ENCODE peak calls at places on chromosomes 2 and 18, in ten cellular contexts. J is SK-N-SH, M is adrenal gland, F is transverse colon, Q is left ventricle myocardium inferior, P is neuronal stem cell, B is ovary, T is endodermal cell, R is Panc1, W is tibial artery. Y is an unnamed sample.

GRCh38 chr2:26186371-26186770 is 13.5 kb downstream of the GAREM2 start:
- DNase-seq in T (no peak), J (peak; percentile 29), F (no peak), Q (no peak), B (no peak), M (no peak), W (no peak), P (no peak), R (no peak), Y (no peak)

GRCh38 chr2:195575879-195576391 is 81.1 kb upstream of the SLC39A10 start:
- DNase-seq in B (no peak), F (peak; percentile 33), W (no peak), J (peak; percentile 25), Q (no peak), T (no peak), P (no peak), M (no peak), R (no peak), Y (no peak)

GRCh38 chr2:164840458-164840929 is 1.1 kb downstream of the COBLL1 start:
- DNase-seq in B (peak; percentile 53), Q (peak; percentile 44), W (peak; percentile 76), T (no peak), J (no peak), R (no peak), P (no peak), F (peak; percentile 70), M (peak; percentile 68), Y (peak; percentile 83)

GRCh38 chr2:9430316-9431293 is 7.2 kb downstream of the CPSF3 start:
- DNase-seq in Q (no peak), W (no peak), B (no peak), M (no peak), F (no peak), T (no peak), P (no peak), R (no peak), J (no peak), Y (no peak)

GRCh38 chr2:133498615-133499585 is 69.4 kb downstream of the NCKAP5 start:
- DNase-seq in M (no peak), J (no peak), W (no peak), B (no peak), T (no peak), P (no peak), F (peak; percentile 21), R (no peak), Q (no peak), Y (no peak)

GRCh38 chr18:49090901-49091300 is 140.1 kb upstream of the SMAD7 start:
- DNase-seq in Q (no peak), F (no peak), B (no peak), W (no peak), T (no peak), P (no peak), J (no peak), M (no peak), R (no peak), Y (no peak)

GRCh38 chr2:2332381-2332780 is 1.3 kb upstream of the MYT1L start:
- DNase-seq in M (no peak), T (no peak), R (no peak), Q (no peak), B (no peak), P (no peak), W (no peak), J (no peak), F (no peak), Y (no peak)

GRCh38 chr2:8263931-8264330 is 417.9 kb upstream of the ID2 start:
- DNase-seq in F (no peak), J (no peak), T (peak; percentile 44), P (peak; percentile 61), R (no peak), M (no peak), B (no peak), Q (no peak), W (no peak), Y (no peak)

GRCh38 chr2:85675866-85676548 is 8.0 kb upstream of the SFTPB start:
- DNase-seq in J (no peak), W (no peak), F (no peak), M (no peak), P (no peak), T (no peak), R (no peak), B (no peak), Q (no peak), Y (no peak)

GRCh38 chr2:11988691-11989465 is 242.4 kb downstream of the LPIN1 start:
- DNase-seq in W (no peak), T (no peak), Q (peak; percentile 58), B (no peak), P (no peak), M (no peak), R (no peak), J (no peak), F (no peak), Y (no peak)

GRCh38 chr2:183474912-183475695 is 350.9 kb downstream of the NUP35 start:
- DNase-seq in B (no peak), P (peak; percentile 8), R (no peak), M (no peak), T (no peak), W (no peak), J (no peak), F (no peak), Q (no peak), Y (no peak)

GRCh38 chr2:216636570-216637450 is 3.6 kb downstream of the IGFBP2 start:
- DNase-seq in W (peak; percentile 81), T (peak; percentile 84), P (peak; percentile 63), Q (no peak), J (peak; percentile 70), R (peak; percentile 7), F (peak; percentile 90), B (peak; percentile 49), M (no peak), Y (peak; percentile 52)

GRCh38 chr2:38174131-38174530 is 98.2 kb upstream of the CYP1B1 start:
- DNase-seq in T (no peak), B (no peak), Q (no peak), F (no peak), M (no peak), P (no peak), W (no peak), R (no peak), J (no peak), Y (no peak)

GRCh38 chr2:38176619-38177021 is 100.7 kb upstream of the CYP1B1 start:
- DNase-seq in Q (no peak), T (no peak), P (no peak), W (no peak), R (no peak), M (no peak), J (no peak), B (no peak), F (no peak), Y (no peak)

GRCh38 chr2:38171208-38171858 is 95.4 kb upstream of the CYP1B1 start:
- DNase-seq in F (no peak), Q (no peak), R (no peak), W (no peak), P (no peak), T (no peak), M (no peak), J (no peak), B (no peak), Y (no peak)

GRCh38 chr2:38174646-38175096 is 98.7 kb upstream of the CYP1B1 start:
- DNase-seq in T (no peak), M (no peak), R (no peak), B (no peak), J (no peak), P (no peak), F (no peak), W (no peak), Q (no peak), Y (peak; percentile 57)

DNA sequence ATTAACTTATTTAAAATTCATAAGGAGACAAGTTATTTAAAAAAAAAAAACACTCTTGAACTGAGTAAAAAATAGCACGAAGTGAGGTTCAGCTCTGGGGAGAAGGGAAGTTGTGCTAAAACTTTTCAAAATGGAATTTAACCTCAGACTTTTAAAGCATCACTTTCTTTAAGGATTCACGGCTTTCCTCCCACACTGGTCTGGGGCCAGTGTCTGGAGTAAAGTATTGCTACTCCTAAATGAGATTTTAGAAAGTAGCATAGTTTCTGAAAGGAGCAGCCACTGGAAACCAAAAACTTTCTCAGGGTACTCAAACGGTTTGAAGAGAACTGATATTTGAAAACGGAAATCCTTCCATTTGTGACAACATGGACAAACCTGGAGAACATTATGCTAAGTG is 97.7 kb upstream of the CYP1B1 start:
- DNase-seq in P (no peak), M (no peak), F (no peak), J (no peak), W (no peak), Q (no peak), B (no peak), T (no peak), R (no peak), Y (no peak)
- H3K27ac ChIP-seq in P (no peak overlapping the region), M (no peak overlapping the region), F (no peak overlapping the region), J (no peak overlapping the region), W (no peak overlapping the region), Q (no peak overlapping the region), B (no peak overlapping the region), T (no peak overlapping the region), R (no peak overlapping the region), Y (no peak overlapping the region)

GRCh38 chr2:201172279-201172678 is 10.7 kb upstream of the CASP10 start:
- DNase-seq in R (no peak), M (no peak), Q (no peak), T (no peak), B (no peak), F (no peak), W (no peak), J (no peak), P (no peak), Y (no peak)
- H3K4me1 ChIP-seq in R (no peaks in the 10 kb centered on the region), M (peaks cover 3% of the 10 kb centered on the region), Q (no peaks in the 10 kb centered on the region), T (no peaks in the 10 kb centered on the region), B (no peaks in the 10 kb centered on the region), F (peaks cover 16% of the 10 kb centered on the region), W (no peaks in the 10 kb centered on the region), J (no peaks in the 10 kb centered on the region), P (no peaks in the 10 kb centered on the region), Y (no peaks in the 10 kb centered on the region)

GRCh38 chr2:48508461-48509124 is 21.4 kb upstream of the STON1 start:
- DNase-seq in F (peak; percentile 25), J (no peak), P (peak; percentile 50), Q (no peak), T (peak; percentile 80), M (no peak), B (no peak), W (no peak), R (no peak), Y (peak; percentile 21)
- H3K36me3 ChIP-seq in F (no peaks in the 10 kb centered on the region), J (peaks cover 7% of the 10 kb centered on the region), P (peaks cover 2% of the 10 kb centered on the region), Q (peaks cover 38% of the 10 kb centered on the region), T (peaks cover 74% of the 10 kb centered on the region), M (no peaks in the 10 kb centered on the region), B (no peaks in the 10 kb centered on the region), W (peaks cover 33% of the 10 kb centered on the region), R (peaks cover 5% of the 10 kb centered on the region), Y (no peaks in the 10 kb centered on the region)

DNA sequence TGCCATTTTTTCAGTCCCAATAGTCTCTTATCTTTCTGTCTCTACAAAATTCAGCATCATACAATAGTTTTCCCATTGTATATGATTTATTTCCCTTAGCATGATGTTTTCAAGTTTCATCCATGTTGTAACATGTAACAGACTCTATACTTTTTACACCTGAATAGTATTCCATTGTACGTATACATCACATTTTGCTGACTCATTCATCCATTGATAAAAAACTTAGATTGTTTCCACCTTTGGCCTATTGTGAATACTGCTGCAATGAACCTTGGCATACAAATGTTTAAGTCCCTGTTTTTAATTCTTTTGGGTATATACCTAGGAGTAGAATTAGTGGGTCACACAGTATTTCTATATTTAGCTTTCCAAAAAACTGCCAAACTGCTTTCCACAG is 349.3 kb upstream of the CDH2 start:
- DNase-seq in J (no peak), F (no peak), W (no peak), R (no peak), B (no peak), T (no peak), Q (no peak), P (no peak), M (no peak), Y (no peak)
- H3K27ac ChIP-seq in J (no peak overlapping the region), F (no peak overlapping the region), W (no peak overlapping the region), R (no peak overlapping the region), B (no peak overlapping the region), T (no peak overlapping the region), Q (no peak overlapping the region), P (no peak overlapping the region), M (no peak overlapping the region), Y (no peak overlapping the region)